ENCODE peak calls at places on chromosomes 13 and 19, in seven cellular contexts. W is AG20443; K is hepatic stellate cell; G is activated CD8-positive, alpha-beta T cell treated with anti-CD3 and anti-CD28 coated beads, Interleukin-2, amount 10 ng/mL, durations not matched to agents 7 days and 5 days; E is MV-4-11; F is activated CD4-positive, alpha-beta T cell treated with anti-CD3 and anti-CD28 coated beads for 48 hours; B is nephron progenitor cell. O is an unnamed sample.

GRCh38 chr13:55963934-55964333 is 1176.8 kb upstream of the PRR20A start:
- DNase-seq in B (no peak), E (no peak), W (no peak), G (no peak), F (no peak), K (no peak), O (no peak)

GRCh38 chr13:35039012-35039411 is 96.9 kb downstream of the NBEA start:
- DNase-seq in E (no peak), W (no peak), G (no peak), K (no peak), B (no peak), F (no peak), O (no peak)

GRCh38 chr19:14517840-14518505 is at the start of gene DNAJB1:
- DNase-seq in K (peak), W (peak), B (peak), G (peak), F (peak), E (peak), O (peak)

GRCh38 chr13:23600534-23600933 is 30.3 kb downstream of the TNFRSF19 start:
- DNase-seq in G (no peak), F (no peak), K (no peak), B (no peak), E (no peak), W (no peak), O (no peak)

GRCh38 chr13:33207616-33207964 is 78.0 kb downstream of the STARD13 start:
- DNase-seq in F (no peak), E (peak), K (no peak), G (no peak), W (peak), B (no peak), O (no peak)

GRCh38 chr13:43180036-43180660 is 156.8 kb downstream of the DNAJC15 start:
- DNase-seq in K (no peak), W (no peak), G (no peak), E (no peak), F (no peak), B (no peak), O (no peak)

GRCh38 chr19:58277748-58278147 is 1.0 kb upstream of the ZNF8 start:
- DNase-seq in E (no peak), G (no peak), W (no peak), K (no peak), B (no peak), F (no peak), O (no peak)

GRCh38 chr13:110010433-110011135 is 224.2 kb upstream of the IRS2 start:
- DNase-seq in B (no peak), W (no peak), G (no peak), E (no peak), K (no peak), F (no peak), O (no peak)

GRCh38 chr13:37443538-37443937 is 155.0 kb downstream of the POSTN start:
- DNase-seq in F (no peak), W (peak), B (no peak), E (no peak), K (peak), G (no peak), O (no peak)

GRCh38 chr19:15790096-15790495 is 2.6 kb downstream of the OR10H5 start:
- DNase-seq in G (no peak), E (no peak), K (no peak), W (no peak), F (no peak), B (no peak), O (no peak)

GRCh38 chr19:14473915-14474578 is 1.1 kb downstream of the PTGER1 start:
- DNase-seq in K (peak), G (no peak), E (no peak), W (peak), B (no peak), F (no peak), O (no peak)

GRCh38 chr19:39140195-39140516 is 14.6 kb downstream of the PAK4 start:
- DNase-seq in W (no peak), E (no peak), G (no peak), K (no peak), B (no peak), F (no peak), O (no peak)

GRCh38 chr13:64074989-64075474 is 2659.4 kb upstream of the PCDH20 start:
- DNase-seq in F (no peak), K (no peak), E (no peak), G (no peak), W (no peak), B (no peak), O (no peak)

GRCh38 chr19:13343514-13343913 is 162.8 kb downstream of the CACNA1A start:
- DNase-seq in W (no peak), K (no peak), G (no peak), E (no peak), F (no peak), B (no peak), O (no peak)

GRCh38 chr19:2194513-2195078 is 30.9 kb downstream of the DOT1L start:
- DNase-seq in E (no peak), F (no peak), B (no peak), G (no peak), K (no peak), W (no peak), O (no peak)

GRCh38 chr19:13729859-13730258 is 34.5 kb upstream of the MRI1 start:
- DNase-seq in G (no peak), W (no peak), K (no peak), F (no peak), B (no peak), E (peak), O (peak)

GRCh38 chr13:46377554-46377953 is 9.5 kb downstream of the RUBCNL start:
- DNase-seq in F (no peak), E (peak), W (no peak), K (no peak), B (no peak), G (no peak), O (no peak)

GRCh38 chr13:110637275-110637674 is 21.9 kb downstream of the NAXD start:
- DNase-seq in F (no peak), G (no peak), K (no peak), W (no peak), B (no peak), E (no peak), O (no peak)

GRCh38 chr13:110910013-110910890 is 4.6 kb downstream of the ANKRD10 start:
- DNase-seq in G (no peak), K (no peak), F (no peak), W (no peak), B (no peak), E (no peak), O (no peak)

GRCh38 chr13:104648291-104648690 is 1582.1 kb upstream of the SLC10A2 start:
- DNase-seq in W (no peak), K (no peak), F (no peak), B (peak), G (no peak), E (no peak), O (no peak)

GRCh38 chr13:87942204-87942603 is 271.0 kb downstream of the SLITRK5 start:
- DNase-seq in B (no peak), K (no peak), W (no peak), F (no peak), E (no peak), G (no peak), O (no peak)